ENCODE peak calls at places on chromosomes 11 and 22, in four cellular contexts. One of them, this sample, is unnamed.

GRCh38 chr22:42651134-42651533 is 1.9 kb upstream of the CYB5R3 start:
- DNase-seq in stimulated activated CD8-positive, alpha-beta memory T cell treated with anti-CD3 and anti-CD28 coated beads, Interleukin-4, amount 100 ng/mL, for 4 hours: no peak
- DNase-seq in posterior cingulate gyrus: no peak
- DNase-seq in ACHN: peak
- DNase-seq in this sample: no peak

GRCh38 chr11:92376146-92376599 is 151.6 kb downstream of the FAT3 start:
- DNase-seq in posterior cingulate gyrus: no peak
- DNase-seq in stimulated activated CD8-positive, alpha-beta memory T cell treated with anti-CD3 and anti-CD28 coated beads, Interleukin-4, amount 100 ng/mL, for 4 hours: no peak
- DNase-seq in ACHN: no peak
- DNase-seq in this sample: no peak

GRCh38 chr22:35687461-35687860 is 30.2 kb upstream of the APOL5 start:
- DNase-seq in stimulated activated CD8-positive, alpha-beta memory T cell treated with anti-CD3 and anti-CD28 coated beads, Interleukin-4, amount 100 ng/mL, for 4 hours: no peak
- DNase-seq in ACHN: no peak
- DNase-seq in posterior cingulate gyrus: no peak
- DNase-seq in this sample: no peak

GRCh38 chr11:28090052-28090749 is 17.8 kb downstream of the KIF18A start:
- DNase-seq in stimulated activated CD8-positive, alpha-beta memory T cell treated with anti-CD3 and anti-CD28 coated beads, Interleukin-4, amount 100 ng/mL, for 4 hours: no peak
- DNase-seq in ACHN: no peak
- DNase-seq in posterior cingulate gyrus: no peak
- DNase-seq in this sample: no peak

GRCh38 chr11:116930177-116930576 is 92.8 kb upstream of the APOA1 start:
- DNase-seq in ACHN: no peak
- DNase-seq in posterior cingulate gyrus: no peak
- DNase-seq in stimulated activated CD8-positive, alpha-beta memory T cell treated with anti-CD3 and anti-CD28 coated beads, Interleukin-4, amount 100 ng/mL, for 4 hours: no peak
- DNase-seq in this sample: no peak

GRCh38 chr11:63491614-63492372 is 826 bp upstream of the PLAAT5 start:
- DNase-seq in ACHN: no peak
- DNase-seq in posterior cingulate gyrus: no peak
- DNase-seq in stimulated activated CD8-positive, alpha-beta memory T cell treated with anti-CD3 and anti-CD28 coated beads, Interleukin-4, amount 100 ng/mL, for 4 hours: no peak
- DNase-seq in this sample: no peak

GRCh38 chr11:71101046-71101445 is 151.3 kb downstream of the SHANK2 start:
- DNase-seq in ACHN: no peak
- DNase-seq in posterior cingulate gyrus: no peak
- DNase-seq in stimulated activated CD8-positive, alpha-beta memory T cell treated with anti-CD3 and anti-CD28 coated beads, Interleukin-4, amount 100 ng/mL, for 4 hours: no peak
- DNase-seq in this sample: no peak

GRCh38 chr11:114296190-114296978 is at the start of gene NNMT:
- DNase-seq in stimulated activated CD8-positive, alpha-beta memory T cell treated with anti-CD3 and anti-CD28 coated beads, Interleukin-4, amount 100 ng/mL, for 4 hours: no peak
- DNase-seq in posterior cingulate gyrus: peak
- DNase-seq in ACHN: peak
- DNase-seq in this sample: peak

GRCh38 chr11:108596701-108597100 is 3.1 kb upstream of the EXPH5 start:
- DNase-seq in posterior cingulate gyrus: no peak
- DNase-seq in stimulated activated CD8-positive, alpha-beta memory T cell treated with anti-CD3 and anti-CD28 coated beads, Interleukin-4, amount 100 ng/mL, for 4 hours: no peak
- DNase-seq in ACHN: no peak
- DNase-seq in this sample: no peak

GRCh38 chr11:80086496-80087055 is 645.7 kb upstream of the TENM4 start:
- DNase-seq in stimulated activated CD8-positive, alpha-beta memory T cell treated with anti-CD3 and anti-CD28 coated beads, Interleukin-4, amount 100 ng/mL, for 4 hours: no peak
- DNase-seq in ACHN: peak
- DNase-seq in posterior cingulate gyrus: no peak
- DNase-seq in this sample: no peak

GRCh38 chr11:71527576-71528210 is 626 bp downstream of the KRTAP5-7 start:
- DNase-seq in posterior cingulate gyrus: no peak
- DNase-seq in stimulated activated CD8-positive, alpha-beta memory T cell treated with anti-CD3 and anti-CD28 coated beads, Interleukin-4, amount 100 ng/mL, for 4 hours: no peak
- DNase-seq in ACHN: no peak
- DNase-seq in this sample: no peak

GRCh38 chr11:123640677-123641494 is 13.5 kb downstream of the SCN3B start:
- DNase-seq in stimulated activated CD8-positive, alpha-beta memory T cell treated with anti-CD3 and anti-CD28 coated beads, Interleukin-4, amount 100 ng/mL, for 4 hours: no peak
- DNase-seq in ACHN: peak
- DNase-seq in posterior cingulate gyrus: peak
- DNase-seq in this sample: no peak

GRCh38 chr22:27278986-27279385 is 522.6 kb downstream of the MN1 start:
- DNase-seq in ACHN: no peak
- DNase-seq in stimulated activated CD8-positive, alpha-beta memory T cell treated with anti-CD3 and anti-CD28 coated beads, Interleukin-4, amount 100 ng/mL, for 4 hours: no peak
- DNase-seq in posterior cingulate gyrus: no peak
- DNase-seq in this sample: no peak

GRCh38 chr11:27681664-27682063 is 18.6 kb downstream of the BDNF start:
- DNase-seq in stimulated activated CD8-positive, alpha-beta memory T cell treated with anti-CD3 and anti-CD28 coated beads, Interleukin-4, amount 100 ng/mL, for 4 hours: no peak
- DNase-seq in ACHN: no peak
- DNase-seq in posterior cingulate gyrus: no peak
- DNase-seq in this sample: no peak

GRCh38 chr22:40033586-40034380 is 39.0 kb downstream of the FAM83F start:
- DNase-seq in stimulated activated CD8-positive, alpha-beta memory T cell treated with anti-CD3 and anti-CD28 coated beads, Interleukin-4, amount 100 ng/mL, for 4 hours: no peak
- DNase-seq in ACHN: no peak
- DNase-seq in posterior cingulate gyrus: no peak
- DNase-seq in this sample: no peak

GRCh38 chr22:47608421-47608820 is 846.0 kb downstream of the TBC1D22A start:
- DNase-seq in ACHN: no peak
- DNase-seq in stimulated activated CD8-positive, alpha-beta memory T cell treated with anti-CD3 and anti-CD28 coated beads, Interleukin-4, amount 100 ng/mL, for 4 hours: no peak
- DNase-seq in posterior cingulate gyrus: no peak
- DNase-seq in this sample: no peak

GRCh38 chr22:46179748-46180147 is 29.4 kb downstream of the PPARA start:
- DNase-seq in ACHN: no peak
- DNase-seq in stimulated activated CD8-positive, alpha-beta memory T cell treated with anti-CD3 and anti-CD28 coated beads, Interleukin-4, amount 100 ng/mL, for 4 hours: no peak
- DNase-seq in posterior cingulate gyrus: no peak
- DNase-seq in this sample: no peak

GRCh38 chr11:108562746-108563581 is 30.6 kb downstream of the EXPH5 start:
- DNase-seq in stimulated activated CD8-positive, alpha-beta memory T cell treated with anti-CD3 and anti-CD28 coated beads, Interleukin-4, amount 100 ng/mL, for 4 hours: no peak
- DNase-seq in ACHN: no peak
- DNase-seq in posterior cingulate gyrus: no peak
- DNase-seq in this sample: no peak

GRCh38 chr11:72041364-72042058 is 38.8 kb downstream of the NUMA1 start:
- DNase-seq in stimulated activated CD8-positive, alpha-beta memory T cell treated with anti-CD3 and anti-CD28 coated beads, Interleukin-4, amount 100 ng/mL, for 4 hours: no peak
- DNase-seq in ACHN: peak
- DNase-seq in posterior cingulate gyrus: peak
- DNase-seq in this sample: peak

GRCh38 chr11:131389582-131389981 is 19.2 kb downstream of the NTM start:
- DNase-seq in ACHN: no peak
- DNase-seq in stimulated activated CD8-positive, alpha-beta memory T cell treated with anti-CD3 and anti-CD28 coated beads, Interleukin-4, amount 100 ng/mL, for 4 hours: no peak
- DNase-seq in posterior cingulate gyrus: no peak
- DNase-seq in this sample: no peak

GRCh38 chr11:20131744-20132666 is 28.3 kb downstream of the DBX1 start:
- DNase-seq in posterior cingulate gyrus: peak
- DNase-seq in stimulated activated CD8-positive, alpha-beta memory T cell treated with anti-CD3 and anti-CD28 coated beads, Interleukin-4, amount 100 ng/mL, for 4 hours: no peak
- DNase-seq in ACHN: peak
- DNase-seq in this sample: no peak

GRCh38 chr11:19160839-19161238 is 40.9 kb downstream of the CSRP3 start:
- DNase-seq in ACHN: peak
- DNase-seq in stimulated activated CD8-positive, alpha-beta memory T cell treated with anti-CD3 and anti-CD28 coated beads, Interleukin-4, amount 100 ng/mL, for 4 hours: no peak
- DNase-seq in posterior cingulate gyrus: no peak
- DNase-seq in this sample: no peak

GRCh38 chr11:125244166-125244565 is 79.6 kb downstream of the PKNOX2 start:
- DNase-seq in posterior cingulate gyrus: no peak
- DNase-seq in ACHN: no peak
- DNase-seq in stimulated activated CD8-positive, alpha-beta memory T cell treated with anti-CD3 and anti-CD28 coated beads, Interleukin-4, amount 100 ng/mL, for 4 hours: no peak
- DNase-seq in this sample: no peak

GRCh38 chr22:47318041-47318737 is 555.7 kb downstream of the TBC1D22A start:
- DNase-seq in stimulated activated CD8-positive, alpha-beta memory T cell treated with anti-CD3 and anti-CD28 coated beads, Interleukin-4, amount 100 ng/mL, for 4 hours: no peak
- DNase-seq in posterior cingulate gyrus: no peak
- DNase-seq in ACHN: no peak
- DNase-seq in this sample: no peak

GRCh38 chr22:46522743-46523300 is 14.6 kb downstream of the CELSR1 start:
- DNase-seq in ACHN: no peak
- DNase-seq in stimulated activated CD8-positive, alpha-beta memory T cell treated with anti-CD3 and anti-CD28 coated beads, Interleukin-4, amount 100 ng/mL, for 4 hours: no peak
- DNase-seq in posterior cingulate gyrus: no peak
- DNase-seq in this sample: no peak